ENCODE peak calls at places on chromosome 1, in nine cellular contexts. D, Q, J, V, Y, I, F, Z and E are unnamed samples.

GRCh38 chr1:230112131-230112701 is 45.2 kb downstream of the GALNT2 start:
- DNase-seq in D (no peak), Q (peak; percentile 62), J (no peak), V (no peak), Y (no peak), I (no peak), F (no peak), Z (peak; percentile 48), E (no peak)

GRCh38 chr1:40241372-40241771 is 6.4 kb upstream of the TMCO2 start:
- DNase-seq in D (no peak), Q (no peak), J (no peak), V (no peak), Y (no peak), I (no peak), F (no peak), Z (no peak), E (no peak)

GRCh38 chr1:6257541-6258069 is 3.3 kb downstream of the GPR153 start:
- DNase-seq in D (no peak), Q (no peak), J (no peak), V (no peak), Y (peak; percentile 86), I (no peak), F (no peak), Z (no peak), E (no peak)

GRCh38 chr1:211920141-211920572 is 89.6 kb upstream of the LPGAT1 start:
- DNase-seq in D (peak; percentile 69), Q (no peak), J (peak; percentile 62), V (no peak), Y (no peak), I (no peak), F (peak; percentile 71), Z (no peak), E (no peak)

GRCh38 chr1:239067480-239067879 is 318.9 kb upstream of the CHRM3 start:
- DNase-seq in D (no peak), Q (no peak), J (no peak), V (no peak), Y (no peak), I (no peak), F (no peak), Z (no peak), E (no peak)

GRCh38 chr1:48082271-48082925 is 85.2 kb upstream of the TRABD2B start:
- DNase-seq in D (no peak), Q (no peak), J (no peak), V (no peak), Y (no peak), I (no peak), F (no peak), Z (no peak), E (peak; percentile 44)

GRCh38 chr1:59013276-59013927 is 229.6 kb upstream of the JUN start:
- DNase-seq in D (peak; percentile 85), Q (no peak), J (peak; percentile 70), V (no peak), Y (peak; percentile 82), I (peak; percentile 62), F (peak; percentile 57), Z (peak; percentile 90), E (no peak)

GRCh38 chr1:159821171-159821867 is 5.4 kb upstream of the SLAMF8 start:
- DNase-seq in D (no peak), Q (no peak), J (no peak), V (no peak), Y (no peak), I (no peak), F (no peak), Z (peak; percentile 80), E (no peak)

GRCh38 chr1:207327994-207328393 is 6.5 kb downstream of the CD55 start:
- DNase-seq in D (no peak), Q (no peak), J (no peak), V (no peak), Y (no peak), I (no peak), F (no peak), Z (no peak), E (no peak)

GRCh38 chr1:26833432-26834405 is 7.2 kb downstream of the ZDHHC18 start:
- DNase-seq in D (no peak), Q (peak; percentile 91), J (no peak), V (no peak), Y (peak; percentile 97), I (peak; percentile 83), F (peak; percentile 64), Z (no peak), E (no peak)

GRCh38 chr1:87329756-87330200 is 1.1 kb downstream of the LMO4 start:
- DNase-seq in D (no peak), Q (peak; percentile 41), J (no peak), V (no peak), Y (no peak), I (no peak), F (no peak), Z (no peak), E (no peak)

GRCh38 chr1:246106342-246106763 is 400.7 kb downstream of the SMYD3 start:
- DNase-seq in D (no peak), Q (peak; percentile 39), J (no peak), V (no peak), Y (no peak), I (no peak), F (no peak), Z (no peak), E (no peak)

GRCh38 chr1:43147625-43148319 is 24.3 kb downstream of the EBNA1BP2 start:
- DNase-seq in D (peak; percentile 68), Q (peak; percentile 18), J (peak; percentile 86), V (peak; percentile 26), Y (no peak), I (peak; percentile 49), F (peak; percentile 84), Z (peak; percentile 99), E (no peak)

DNA sequence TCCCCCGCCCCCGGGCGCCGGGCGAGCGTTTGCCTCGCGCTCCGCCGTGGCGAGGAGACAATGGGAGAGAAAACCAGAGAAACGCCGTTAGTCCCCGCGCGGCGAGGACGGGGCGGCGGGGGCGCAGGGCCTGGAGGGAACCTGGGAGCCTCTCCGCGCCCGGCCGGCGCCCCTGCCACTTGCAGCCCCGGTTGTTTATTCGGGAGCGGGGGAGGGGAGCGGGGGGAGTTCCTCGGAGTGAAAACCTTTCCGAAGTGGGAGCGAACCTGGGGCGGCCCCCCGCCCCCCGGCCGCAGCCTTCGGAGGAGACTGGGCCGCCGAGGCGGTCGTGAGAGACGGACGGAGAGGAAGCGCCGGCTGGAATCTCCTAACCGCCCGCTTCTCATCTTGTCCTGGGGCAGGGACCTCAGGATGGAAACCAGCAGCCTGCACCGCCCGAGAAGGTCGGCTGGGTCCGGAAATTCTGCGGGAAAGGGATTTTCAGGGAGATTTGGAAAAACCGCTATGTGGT is 850 bp downstream of the PLEKHO1 start:
- DNase-seq in D (peak; percentile 76), Q (peak; percentile 22), J (no peak), V (no peak), Y (peak; percentile 88), I (peak; percentile 37), F (no peak), Z (peak; percentile 63), E (peak; percentile 71)
- TF ChIP-seq POLR2AphosphoS5 in D (peak; percentile 4), Q (no peak), J (no peak), V (no peak), Y (peak; percentile 4), I (no peak), F (no peak), Z (no peak), E (no peak)

GRCh38 chr1:61448017-61448383 is 276.9 kb downstream of the TM2D1 start:
- DNase-seq in D (no peak), Q (no peak), J (no peak), V (no peak), Y (no peak), I (no peak), F (no peak), Z (no peak), E (no peak)

GRCh38 chr1:61447339-61448016 is 277.5 kb downstream of the TM2D1 start:
- DNase-seq in D (no peak), Q (no peak), J (no peak), V (no peak), Y (no peak), I (no peak), F (no peak), Z (no peak), E (no peak)

GRCh38 chr1:61450454-61451213 is 274.3 kb downstream of the TM2D1 start:
- DNase-seq in D (no peak), Q (no peak), J (peak; percentile 43), V (no peak), Y (no peak), I (peak; percentile 60), F (no peak), Z (no peak), E (no peak)

GRCh38 chr1:61449410-61449809 is 275.5 kb downstream of the TM2D1 start:
- DNase-seq in D (no peak), Q (no peak), J (no peak), V (no peak), Y (no peak), I (no peak), F (no peak), Z (no peak), E (no peak)

DNA sequence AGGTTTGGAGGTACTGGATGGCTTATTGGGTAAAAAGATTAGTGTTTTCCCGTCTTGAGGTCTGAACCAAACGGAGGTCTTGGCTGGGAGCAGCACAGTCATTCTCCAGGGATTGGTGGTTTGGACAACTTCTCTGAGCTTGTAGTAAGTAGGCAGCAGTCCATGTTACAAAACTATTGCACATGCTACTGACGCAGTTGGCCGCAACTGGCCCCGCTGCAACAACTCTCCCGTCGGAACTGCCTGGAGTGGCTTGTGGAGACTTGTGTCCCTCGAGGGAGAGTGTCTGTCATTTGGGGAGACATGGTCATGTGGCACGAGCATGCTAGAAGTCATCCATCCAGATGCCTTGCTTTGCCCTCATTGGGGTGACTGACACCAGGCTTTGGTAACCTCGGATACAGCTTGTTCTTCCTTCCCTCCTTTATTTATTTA is 276.0 kb downstream of the TM2D1 start:
- DNase-seq in D (peak; percentile 93), Q (no peak), J (peak; percentile 72), V (no peak), Y (no peak), I (peak; percentile 37), F (no peak), Z (no peak), E (peak; percentile 93)
- TF ChIP-seq POLR2AphosphoS5 in D (peak; percentile 67), Q (no peak), J (peak; percentile 68), V (no peak), Y (no peak), I (peak; percentile 37), F (peak; percentile 59), Z (no peak), E (peak; percentile 99)

GRCh38 chr1:81463889-81464288 is 336.8 kb upstream of the ADGRL2 start:
- DNase-seq in D (no peak), Q (no peak), J (no peak), V (no peak), Y (no peak), I (no peak), F (no peak), Z (no peak), E (no peak)
- TF ChIP-seq POLR2AphosphoS5 in D (no peak), Q (no peak), J (no peak), V (no peak), Y (no peak), I (no peak), F (no peak), Z (no peak), E (no peak)

DNA sequence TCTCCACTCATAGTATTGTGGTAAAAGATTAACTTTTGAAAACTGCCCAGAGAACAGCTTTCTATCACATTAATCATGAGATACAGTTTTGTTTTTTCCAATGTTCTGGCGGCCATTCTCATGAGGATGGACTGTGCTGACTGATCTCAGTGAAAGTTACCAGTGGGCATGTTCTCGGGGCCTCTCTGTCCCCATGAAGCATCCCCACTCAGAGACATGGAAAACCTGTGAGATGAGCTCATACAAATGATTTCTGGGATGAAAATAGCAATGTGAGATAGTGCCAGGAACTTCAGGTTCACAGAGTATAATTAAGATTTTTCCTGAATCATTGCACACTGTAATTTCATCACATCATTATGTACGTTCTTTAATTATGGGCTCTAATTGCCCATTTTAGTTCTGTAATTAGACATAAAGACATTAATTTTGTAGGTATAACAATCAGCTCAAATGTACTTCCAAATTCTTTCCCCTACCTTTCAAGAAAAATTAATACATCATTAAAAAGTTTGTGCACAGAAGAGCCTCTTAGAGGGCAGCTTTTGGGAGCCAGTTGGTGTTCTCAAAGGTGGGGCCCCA is 40.5 kb downstream of the DDR2 start:
- DNase-seq in D (no peak), Q (no peak), J (no peak), V (no peak), Y (no peak), I (no peak), F (no peak), Z (no peak), E (no peak)
- TF ChIP-seq POLR2AphosphoS5 in D (peak; percentile 49), Q (no peak), J (no peak), V (no peak), Y (no peak), I (no peak), F (no peak), Z (no peak), E (no peak)